ENCODE peak calls at places on chromosomes 2 and 18, in eight cellular contexts. J is NCI-H2081, E is T-helper 1 cell, B is G401, V is cerebellum, U is esophagus squamous epithelium, Z is hepatic stellate cell, Q is ELF-1. N is an unnamed sample.

GRCh38 chr2:197487385-197487784 is 12.3 kb downstream of the HSPD1 start:
- DNase-seq in J (no peak), E (no peak), Z (no peak), Q (no peak), U (no peak), B (no peak), V (no peak), N (no peak)

GRCh38 chr18:46402396-46402795 is 254.6 kb downstream of the LOXHD1 start:
- DNase-seq in Q (no peak), B (no peak), V (no peak), J (no peak), E (no peak), Z (no peak), U (no peak), N (no peak)

GRCh38 chr18:33946322-33946721 is 278.4 kb downstream of the NOL4 start:
- DNase-seq in U (no peak), Z (no peak), V (no peak), Q (no peak), E (no peak), B (no peak), J (no peak), N (no peak)

GRCh38 chr2:201854221-201854801 is 48.0 kb downstream of the CDK15 start:
- DNase-seq in B (no peak), V (no peak), U (no peak), E (no peak), Q (no peak), Z (peak), J (no peak), N (no peak)

GRCh38 chr2:149808556-149808955 is 221.0 kb upstream of the MMADHC start:
- DNase-seq in U (no peak), Z (no peak), J (no peak), Q (no peak), B (no peak), V (no peak), E (no peak), N (no peak)

GRCh38 chr2:26039603-26040367 is 5.9 kb downstream of the RAB10 start:
- DNase-seq in V (no peak), B (no peak), Q (no peak), Z (no peak), E (no peak), U (no peak), J (no peak), N (peak)

GRCh38 chr18:58476521-58477210 is 152.2 kb downstream of the ALPK2 start:
- DNase-seq in Q (no peak), U (no peak), V (peak), Z (no peak), E (no peak), B (peak), J (peak), N (no peak)

GRCh38 chr2:88059979-88060906 is 4.7 kb upstream of the KRCC1 start:
- DNase-seq in Z (peak), B (peak), U (no peak), Q (no peak), V (peak), J (peak), E (no peak), N (no peak)

GRCh38 chr2:133837441-133838090 is 269.3 kb upstream of the NCKAP5 start:
- DNase-seq in Z (peak), V (no peak), U (no peak), B (no peak), E (no peak), J (no peak), Q (no peak), N (no peak)

GRCh38 chr2:182631299-182631698 is 84.8 kb upstream of the DNAJC10 start:
- DNase-seq in Z (no peak), J (no peak), V (no peak), U (no peak), B (peak), Q (no peak), E (no peak), N (no peak)

GRCh38 chr2:85753525-85754312 is at the start of gene ATOH8:
- DNase-seq in B (peak), V (peak), J (peak), E (no peak), Z (peak), U (no peak), Q (peak), N (peak)

GRCh38 chr2:136065384-136065783 is 52.6 kb downstream of the CXCR4 start:
- DNase-seq in J (no peak), B (no peak), U (no peak), Z (no peak), Q (no peak), V (no peak), E (no peak), N (no peak)

GRCh38 chr2:64120928-64121327 is 23.3 kb downstream of the PELI1 start:
- DNase-seq in B (no peak), V (no peak), U (no peak), E (no peak), Z (no peak), Q (no peak), J (no peak), N (no peak)

N was measured in endodermal cell.